ENCODE peak calls at places on chromosomes 4 and X, in eight cellular contexts. E, T, D, C, O, G, J and S are unnamed samples.

GRCh38 chr4:5758741-5759140 is 47.7 kb downstream of the EVC start:
- DNase-seq in O (no peak), T (no peak), G (no peak), J (no peak), D (no peak), E (no peak), C (no peak), S (peak; percentile 89)

GRCh38 chr4:82429728-82430192 is 502 bp downstream of the HNRNPDL start:
- DNase-seq in D (no peak), J (no peak), T (no peak), O (no peak), G (peak; percentile 72), C (no peak), E (no peak), S (no peak)

GRCh38 chr4:72505314-72505744 is 63.7 kb downstream of the ADAMTS3 start:
- DNase-seq in C (peak; percentile 13), D (no peak), J (peak; percentile 11), O (peak; percentile 62), T (peak; percentile 67), E (no peak), G (no peak), S (peak; percentile 77)

GRCh38 chr4:144595681-144596080 is 50.3 kb upstream of the HHIP start:
- DNase-seq in O (no peak), G (no peak), D (no peak), T (no peak), E (no peak), J (no peak), C (no peak), S (no peak)

GRCh38 chrX:82765806-82766205 is 742.3 kb upstream of the POU3F4 start:
- DNase-seq in J (no peak), O (no peak), E (no peak), D (no peak), C (no peak), G (no peak), T (no peak), S (no peak)

GRCh38 chr4:55546633-55547460 is at the start of gene CLOCK:
- DNase-seq in J (peak; percentile 88), E (peak; percentile 50), G (peak; percentile 85), C (peak; percentile 87), O (peak; percentile 80), D (peak; percentile 79), T (peak; percentile 90), S (peak; percentile 94)

GRCh38 chrX:48753708-48754107 is 7.8 kb upstream of the GLOD5 start:
- DNase-seq in O (no peak), T (no peak), J (no peak), E (no peak), G (no peak), C (no peak), D (no peak), S (no peak)

GRCh38 chrX:10597871-10598270 is 22.5 kb downstream of the MID1 start:
- DNase-seq in O (peak; percentile 70), T (peak; percentile 51), G (no peak), E (no peak), D (no peak), J (peak; percentile 24), C (no peak), S (peak; percentile 43)

GRCh38 chrX:150607200-150607599 is 38.8 kb downstream of the MTM1 start:
- DNase-seq in J (no peak), O (no peak), G (no peak), D (no peak), C (no peak), E (no peak), T (no peak), S (no peak)

GRCh38 chr4:2071912-2072867 is 13.1 kb downstream of the NAT8L start:
- DNase-seq in C (peak; percentile 12), T (no peak), J (peak; percentile 36), G (no peak), O (no peak), E (no peak), D (no peak), S (no peak)

GRCh38 chrX:53073115-53073581 is 9.0 kb upstream of the TSPYL2 start:
- DNase-seq in D (no peak), E (no peak), T (peak; percentile 95), C (no peak), O (peak; percentile 18), J (peak; percentile 55), G (no peak), S (no peak)

GRCh38 chr4:4673070-4673469 is 131.2 kb upstream of the STX18 start:
- DNase-seq in O (peak; percentile 93), C (no peak), E (no peak), T (peak; percentile 88), D (no peak), J (no peak), G (no peak), S (no peak)

GRCh38 chrX:10598540-10598939 is 21.8 kb downstream of the MID1 start:
- DNase-seq in O (no peak), J (no peak), G (no peak), C (no peak), D (no peak), T (no peak), E (no peak), S (no peak)

GRCh38 chr4:65668201-65669007 is 1.9 kb downstream of the EPHA5 start:
- DNase-seq in J (no peak), G (no peak), T (peak; percentile 34), D (no peak), C (no peak), O (peak; percentile 88), E (no peak), S (peak; percentile 81)

GRCh38 chr4:111689214-111689613 is 456.0 kb upstream of the FAM241A start:
- DNase-seq in G (peak; percentile 61), J (no peak), T (no peak), C (no peak), O (peak; percentile 75), E (no peak), D (no peak), S (peak; percentile 89)

GRCh38 chr4:173337463-173337862 is 3.3 kb upstream of the HMGB2 start:
- DNase-seq in C (no peak), T (no peak), G (no peak), D (no peak), J (no peak), O (no peak), E (no peak), S (no peak)

GRCh38 chr4:22500128-22500611 is 15.7 kb downstream of the ADGRA3 start:
- DNase-seq in T (peak; percentile 30), C (no peak), O (no peak), G (no peak), E (no peak), D (no peak), J (peak; percentile 70), S (no peak)

GRCh38 chr4:77989986-77990385 is 67.1 kb upstream of the FRAS1 start:
- DNase-seq in D (no peak), O (no peak), E (no peak), C (no peak), J (no peak), T (no peak), G (no peak), S (no peak)

GRCh38 chr4:13498464-13498863 is 14.3 kb upstream of the RAB28 start:
- DNase-seq in G (no peak), D (no peak), E (no peak), T (no peak), C (no peak), J (no peak), O (no peak), S (no peak)

GRCh38 chr4:181157647-181158046 is 1085.6 kb upstream of the TENM3 start:
- DNase-seq in T (no peak), J (no peak), O (peak; percentile 5), D (no peak), C (no peak), E (no peak), G (no peak), S (no peak)

GRCh38 chr4:84691170-84691691 is 108.3 kb downstream of the CDS1 start:
- DNase-seq in G (no peak), C (no peak), D (no peak), O (peak; percentile 20), T (no peak), J (no peak), E (no peak), S (peak; percentile 88)

GRCh38 chr4:133147365-133147821 is 1.7 kb upstream of the PCDH10 start:
- DNase-seq in E (no peak), O (no peak), T (peak; percentile 28), J (no peak), C (no peak), D (no peak), G (no peak), S (peak; percentile 49)

GRCh38 chr4:26746742-26747351 is 113.8 kb upstream of the STIM2 start:
- DNase-seq in C (peak; percentile 47), J (no peak), D (no peak), G (no peak), T (no peak), O (no peak), E (no peak), S (no peak)

GRCh38 chr4:76772498-76773106 is 125.3 kb downstream of the SOWAHB start:
- DNase-seq in O (no peak), D (no peak), E (no peak), T (no peak), J (no peak), G (no peak), C (no peak), S (peak; percentile 74)

GRCh38 chrX:147069926-147070325 is 255.4 kb upstream of the CXorf51A start:
- DNase-seq in J (no peak), G (no peak), T (no peak), D (no peak), C (no peak), O (no peak), E (no peak), S (no peak)

GRCh38 chr4:75821216-75821615 is 81.0 kb downstream of the PPEF2 start:
- DNase-seq in J (no peak), E (no peak), O (no peak), C (no peak), G (no peak), T (no peak), D (no peak), S (no peak)

GRCh38 chrX:46758956-46759644 is at the start of gene SLC9A7:
- DNase-seq in G (peak; percentile 74), C (peak; percentile 78), T (peak; percentile 87), J (peak; percentile 70), E (peak; percentile 22), O (peak; percentile 62), D (peak; percentile 65), S (peak; percentile 79)

GRCh38 chr4:188254211-188254610 is 115.0 kb downstream of the TRIML1 start:
- DNase-seq in J (no peak), C (no peak), O (peak; percentile 55), G (no peak), T (no peak), D (no peak), E (no peak), S (no peak)

GRCh38 chrX:53379747-53380146 is 42.7 kb downstream of the SMC1A start:
- DNase-seq in C (no peak), O (no peak), E (no peak), G (no peak), J (no peak), T (peak; percentile 6), D (no peak), S (no peak)

GRCh38 chr4:70754990-70755688 is 33.4 kb downstream of the RUFY3 start:
- DNase-seq in D (no peak), O (no peak), E (no peak), T (no peak), C (peak; percentile 21), G (no peak), J (no peak), S (no peak)

GRCh38 chrX:2581296-2581695 is 80.5 kb upstream of the DHRSX start:
- DNase-seq in J (no peak), O (no peak), C (no peak), G (no peak), T (no peak), E (no peak), D (no peak), S (no peak)

GRCh38 chr4:138248058-138248457 is 5.9 kb upstream of the SLC7A11 start:
- DNase-seq in E (no peak), D (no peak), O (no peak), T (no peak), J (no peak), C (no peak), G (no peak), S (no peak)

GRCh38 chrX:8820910-8821527 is 19.8 kb upstream of the FAM9A start:
- DNase-seq in J (no peak), T (peak; percentile 2), C (no peak), E (no peak), D (no peak), O (peak; percentile 25), G (no peak), S (no peak)

GRCh38 chr4:23875317-23875716 is 14.5 kb downstream of the PPARGC1A start:
- DNase-seq in T (no peak), E (no peak), G (no peak), C (no peak), O (no peak), J (no peak), D (no peak), S (no peak)